ENCODE peak calls at places on chromosomes 12 and 14, in six cellular contexts. E, L, O, J, M and Q are unnamed samples.

GRCh38 chr12:103806807-103807206 is 34.2 kb downstream of the NT5DC3 start:
- DNase-seq in E (no peak), L (no peak), O (no peak), J (no peak), M (no peak), Q (no peak)

GRCh38 chr12:5309654-5310053 is 122.3 kb upstream of the NTF3 start:
- DNase-seq in E (no peak), L (peak), O (no peak), J (no peak), M (no peak), Q (no peak)

GRCh38 chr12:30652034-30652696 is 43.5 kb downstream of the IPO8 start:
- DNase-seq in E (no peak), L (no peak), O (no peak), J (no peak), M (no peak), Q (no peak)

GRCh38 chr14:34081126-34081575 is 130.3 kb upstream of the EGLN3 start:
- DNase-seq in E (no peak), L (no peak), O (no peak), J (no peak), M (no peak), Q (no peak)

GRCh38 chr12:71900091-71900490 is 38.6 kb upstream of the TPH2 start:
- DNase-seq in E (no peak), L (peak), O (no peak), J (peak), M (peak), Q (no peak)

GRCh38 chr12:119153477-119154434 is 25.0 kb upstream of the HSPB8 start:
- DNase-seq in E (peak), L (no peak), O (peak), J (peak), M (peak), Q (no peak)

GRCh38 chr14:29222671-29223268 is 456.2 kb downstream of the FOXG1 start:
- DNase-seq in E (peak), L (peak), O (peak), J (peak), M (peak), Q (no peak)

GRCh38 chr12:96289067-96289466 is 94.9 kb downstream of the ELK3 start:
- DNase-seq in E (no peak), L (no peak), O (no peak), J (no peak), M (no peak), Q (no peak)

GRCh38 chr12:94867066-94867855 is 136.2 kb downstream of the NDUFA12 start:
- DNase-seq in E (no peak), L (no peak), O (peak), J (no peak), M (no peak), Q (no peak)

GRCh38 chr12:1768585-1768984 is 51.8 kb upstream of the LRTM2 start:
- DNase-seq in E (no peak), L (no peak), O (no peak), J (no peak), M (no peak), Q (no peak)

GRCh38 chr12:55703288-55703687 is 4.4 kb downstream of the ITGA7 start:
- DNase-seq in E (no peak), L (no peak), O (no peak), J (no peak), M (no peak), Q (no peak)

GRCh38 chr14:81927069-81927468 is 393.4 kb upstream of the SEL1L start:
- DNase-seq in E (no peak), L (peak), O (no peak), J (peak), M (no peak), Q (no peak)

GRCh38 chr12:10027311-10028099 is 3.0 kb upstream of the CLEC9A start:
- DNase-seq in E (no peak), L (no peak), O (no peak), J (no peak), M (peak), Q (no peak)

GRCh38 chr12:54371328-54372112 is 7.2 kb upstream of the GPR84 start:
- DNase-seq in E (no peak), L (no peak), O (no peak), J (no peak), M (no peak), Q (no peak)

GRCh38 chr12:34406228-34406995 is 384.1 kb downstream of the ALG10 start:
- DNase-seq in E (no peak), L (no peak), O (no peak), J (no peak), M (no peak), Q (no peak)

GRCh38 chr12:78120866-78121590 is 290.3 kb downstream of the NAV3 start:
- DNase-seq in E (no peak), L (peak), O (peak), J (no peak), M (peak), Q (peak)

GRCh38 chr12:76535170-76535569 is 24.4 kb downstream of the OSBPL8 start:
- DNase-seq in E (no peak), L (no peak), O (no peak), J (no peak), M (no peak), Q (no peak)

GRCh38 chr12:67388331-67389163 is 119.4 kb downstream of the CAND1 start:
- DNase-seq in E (peak), L (no peak), O (no peak), J (peak), M (no peak), Q (no peak)

GRCh38 chr12:89863332-89863938 is 154.8 kb upstream of the ATP2B1 start:
- DNase-seq in E (no peak), L (no peak), O (peak), J (no peak), M (no peak), Q (no peak)

GRCh38 chr12:46373303-46374182 is 970 bp upstream of the SLC38A2 start:
- DNase-seq in E (peak), L (peak), O (peak), J (peak), M (peak), Q (no peak)

GRCh38 chr14:93303659-93304058 is 29.2 kb downstream of the BTBD7 start:
- DNase-seq in E (no peak), L (no peak), O (no peak), J (peak), M (no peak), Q (no peak)

GRCh38 chr14:100838493-100839440 is 12.8 kb downstream of the MEG3 start:
- DNase-seq in E (peak), L (no peak), O (no peak), J (peak), M (no peak), Q (no peak)

GRCh38 chr14:104658325-104658712 is 31.1 kb upstream of the INF2 start:
- DNase-seq in E (no peak), L (no peak), O (no peak), J (no peak), M (no peak), Q (no peak)

GRCh38 chr12:21456291-21456780 is 18.9 kb downstream of the PYROXD1 start:
- DNase-seq in E (no peak), L (no peak), O (no peak), J (no peak), M (no peak), Q (no peak)

GRCh38 chr14:50402965-50403364 is 6.3 kb upstream of the CDKL1 start:
- DNase-seq in E (no peak), L (no peak), O (no peak), J (no peak), M (no peak), Q (no peak)

GRCh38 chr14:36664322-36665193 is 2.9 kb downstream of the PAX9 start:
- DNase-seq in E (no peak), L (no peak), O (no peak), J (no peak), M (no peak), Q (no peak)

GRCh38 chr12:12946686-12947355 is 5.1 kb downstream of the GPRC5D start:
- DNase-seq in E (no peak), L (peak), O (no peak), J (no peak), M (no peak), Q (no peak)

GRCh38 chr12:3117628-3118027 is 40.4 kb downstream of the TSPAN9 start:
- DNase-seq in E (no peak), L (no peak), O (no peak), J (no peak), M (no peak), Q (no peak)

GRCh38 chr12:104974626-104975290 is 11.4 kb upstream of the NOPCHAP1 start:
- DNase-seq in E (no peak), L (no peak), O (peak), J (no peak), M (no peak), Q (no peak)

GRCh38 chr12:26839551-26839950 is 6.6 kb upstream of the ITPR2 start:
- DNase-seq in E (no peak), L (no peak), O (no peak), J (no peak), M (no peak), Q (no peak)

GRCh38 chr14:36315159-36315853 is 5.1 kb downstream of the MBIP start:
- DNase-seq in E (no peak), L (no peak), O (peak), J (no peak), M (no peak), Q (no peak)

GRCh38 chr14:90756755-90757345 is 59.4 kb downstream of the TTC7B start:
- DNase-seq in E (no peak), L (no peak), O (no peak), J (peak), M (no peak), Q (no peak)

GRCh38 chr12:116882742-116883141 is 1.5 kb upstream of the HRK start:
- DNase-seq in E (no peak), L (no peak), O (no peak), J (peak), M (no peak), Q (no peak)

GRCh38 chr12:70774055-70774454 is 136.8 kb upstream of the PTPRB start:
- DNase-seq in E (no peak), L (no peak), O (no peak), J (no peak), M (no peak), Q (no peak)

GRCh38 chr14:54651018-54651351 is 84.1 kb downstream of the SAMD4A start:
- DNase-seq in E (no peak), L (no peak), O (no peak), J (peak), M (no peak), Q (no peak)